ENCODE peak calls at places on chromosomes 1 and 21, in six cellular contexts. H is SK-N-SH, B is thoracic aorta, E is spleen, F is foreskin fibroblast, N is neural progenitor cell. V is an unnamed sample.

GRCh38 chr1:215523906-215524305 is 43.2 kb upstream of the KCTD3 start:
- DNase-seq in F (peak), B (no peak), H (no peak), N (no peak), E (no peak), V (no peak)

GRCh38 chr1:246567258-246568235 is 1.3 kb downstream of the CNST start:
- DNase-seq in N (peak), H (peak), B (no peak), F (peak), E (no peak), V (peak)

GRCh38 chr1:151311589-151312331 is 15.5 kb downstream of the PI4KB start:
- DNase-seq in E (no peak), F (peak), N (no peak), H (peak), B (peak), V (peak)

GRCh38 chr1:224245188-224245587 is 62.1 kb downstream of the DEGS1 start:
- DNase-seq in F (peak), H (peak), E (peak), N (no peak), B (no peak), V (peak)

GRCh38 chr1:148362141-148362929 is 120.8 kb downstream of the PPIAL4G start:
- DNase-seq in E (no peak), H (no peak), N (peak), F (no peak), B (no peak), V (no peak)

GRCh38 chr1:51313268-51313852 is 17.0 kb downstream of the TTC39A start:
- DNase-seq in E (peak), F (no peak), B (no peak), N (peak), H (peak), V (no peak)

GRCh38 chr21:25813917-25814316 is 79.1 kb downstream of the GABPA start:
- DNase-seq in E (no peak), H (no peak), F (no peak), B (no peak), N (no peak), V (no peak)

GRCh38 chr1:204288061-204288588 is 71.6 kb downstream of the PLEKHA6 start:
- DNase-seq in N (no peak), H (peak), F (no peak), B (no peak), E (no peak), V (peak)

GRCh38 chr1:101964708-101965107 is 32.0 kb downstream of the OLFM3 start:
- DNase-seq in E (no peak), N (no peak), F (no peak), B (no peak), H (no peak), V (no peak)

GRCh38 chr1:169601096-169601881 is 15.0 kb upstream of the F5 start:
- DNase-seq in B (no peak), H (peak), N (peak), F (no peak), E (no peak), V (no peak)
- TF ChIP-seq CTCF in B (peak), H (peak), N (peak), F (no peak), E (peak), V (peak)

GRCh38 chr1:225653463-225654276 is 747 bp upstream of the ENAH start:
- DNase-seq in N (peak), E (peak), F (peak), B (peak), H (no peak), V (peak)
- H3K4me3 ChIP-seq in N (peak), E (peak), F (peak), B (peak), H (peak), V (peak)

GRCh38 chr1:234409328-234409727 is 36.1 kb downstream of the COA6 start:
- DNase-seq in B (no peak), E (no peak), N (no peak), H (peak), F (no peak), V (no peak)
- TF ChIP-seq CTCF in B (no peak), E (no peak), N (peak), H (peak), F (no peak), V (no peak)

GRCh38 chr1:223207293-223208066 is 64.4 kb upstream of the TLR5 start:
- DNase-seq in E (no peak), B (no peak), H (no peak), N (no peak), F (no peak), V (no peak)
- H3K4me3 ChIP-seq in E (no peak), B (no peak), H (no peak), N (no peak), F (no peak), V (no peak)

GRCh38 chr21:42051788-42052187 is 19.3 kb upstream of the UMODL1 start:
- DNase-seq in N (no peak), F (no peak), B (no peak), H (no peak), E (peak), V (peak)

GRCh38 chr21:42048870-42049577 is 22.1 kb upstream of the UMODL1 start:
- DNase-seq in H (no peak), E (peak), N (no peak), F (no peak), B (no peak), V (no peak)

GRCh38 chr21:42047821-42048613 is 23.1 kb upstream of the UMODL1 start:
- DNase-seq in B (peak), E (peak), F (peak), H (no peak), N (no peak), V (peak)

GRCh38 chr21:42044871-42045495 is 26.1 kb upstream of the UMODL1 start:
- DNase-seq in F (no peak), N (no peak), E (peak), H (no peak), B (no peak), V (peak)

GRCh38 chr21:42049578-42050430 is 21.3 kb upstream of the UMODL1 start:
- DNase-seq in N (no peak), H (no peak), B (no peak), F (no peak), E (peak), V (no peak)
- TF ChIP-seq CTCF in N (no peak), H (no peak), B (no peak), F (no peak), E (no peak), V (no peak)